ENCODE peak calls at places on chromosomes 5 and 9, in seven cellular contexts. U, L, J, Z, O, G and S are unnamed samples.

GRCh38 chr5:93603711-93604118 is 20.7 kb downstream of the NR2F1 start:
- DNase-seq in U (no peak), L (no peak), J (no peak), Z (no peak), O (no peak), G (no peak), S (no peak)

GRCh38 chr5:95532415-95532814 is 22.4 kb downstream of the SKIC3 start:
- DNase-seq in U (no peak), L (no peak), J (no peak), Z (no peak), O (no peak), G (no peak), S (no peak)

GRCh38 chr9:121206516-121207370 is 5.1 kb upstream of the RAB14 start:
- DNase-seq in U (no peak), L (no peak), J (no peak), Z (no peak), O (no peak), G (no peak), S (peak; percentile 57)

GRCh38 chr5:191949-192690 is 825 bp downstream of the LRRC14B start:
- DNase-seq in U (no peak), L (no peak), J (no peak), Z (no peak), O (no peak), G (no peak), S (no peak)

GRCh38 chr9:93020785-93021670 is 37.5 kb upstream of the SUSD3 start:
- DNase-seq in U (no peak), L (no peak), J (no peak), Z (no peak), O (no peak), G (no peak), S (no peak)

GRCh38 chr5:149760700-149761187 is 30.6 kb downstream of the PPARGC1B start:
- DNase-seq in U (no peak), L (no peak), J (no peak), Z (no peak), O (no peak), G (no peak), S (peak; percentile 91)

GRCh38 chr9:98795970-98796363 is 388 bp downstream of the ANKS6 start:
- DNase-seq in U (no peak), L (no peak), J (no peak), Z (no peak), O (no peak), G (no peak), S (no peak)

GRCh38 chr9:100575006-100575405 is 2.9 kb upstream of the CAVIN4 start:
- DNase-seq in U (no peak), L (no peak), J (no peak), Z (no peak), O (no peak), G (no peak), S (no peak)

GRCh38 chr5:65900746-65901145 is 25.6 kb upstream of the ERBIN start:
- DNase-seq in U (no peak), L (no peak), J (no peak), Z (no peak), O (no peak), G (no peak), S (no peak)

GRCh38 chr9:131614340-131614739 is 69.0 kb downstream of the PRRT1B start:
- DNase-seq in U (no peak), L (no peak), J (no peak), Z (no peak), O (no peak), G (no peak), S (no peak)

GRCh38 chr5:132777209-132778069 is at the start of gene SEPTIN8:
- DNase-seq in U (no peak), L (no peak), J (peak; percentile 87), Z (no peak), O (peak; percentile 90), G (no peak), S (peak; percentile 69)

GRCh38 chr9:131744171-131744714 is 4.4 kb upstream of the RAPGEF1 start:
- DNase-seq in U (no peak), L (no peak), J (no peak), Z (peak; percentile 51), O (no peak), G (no peak), S (no peak)

GRCh38 chr5:110055301-110055700 is 365.6 kb downstream of the MAN2A1 start:
- DNase-seq in U (no peak), L (no peak), J (no peak), Z (no peak), O (no peak), G (no peak), S (no peak)

GRCh38 chr9:93267091-93267541 is 83.2 kb downstream of the WNK2 start:
- DNase-seq in U (no peak), L (no peak), J (no peak), Z (no peak), O (peak; percentile 16), G (no peak), S (no peak)

GRCh38 chr9:122777935-122778671 is 10.6 kb upstream of the OR5C1 start:
- DNase-seq in U (no peak), L (no peak), J (no peak), Z (no peak), O (no peak), G (no peak), S (peak; percentile 52)

DNA sequence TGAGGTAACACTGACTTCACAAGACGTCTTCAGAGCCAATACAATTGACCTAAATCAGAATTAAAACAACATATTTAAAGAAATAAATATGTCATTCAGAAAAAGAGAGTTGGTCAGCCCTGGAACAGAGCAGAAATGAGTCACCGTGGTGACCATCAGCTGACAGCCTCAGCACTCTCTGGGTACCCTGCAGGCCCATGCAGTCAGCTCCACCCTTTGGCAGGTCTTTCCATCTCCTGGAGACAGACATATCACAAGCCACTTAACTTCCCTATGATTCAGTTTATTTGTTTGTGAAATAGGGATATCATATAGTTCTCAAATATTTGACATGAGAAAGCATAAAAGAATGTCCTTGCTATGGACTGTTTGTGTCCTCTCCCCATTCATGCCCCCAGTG is 151.6 kb upstream of the MEF2C start:
- DNase-seq in U (no peak), L (no peak), J (no peak), Z (no peak), O (no peak), G (no peak), S (no peak)
- TF ChIP-seq JUND in U (no peak), L (no peak), J (no peak), Z (no peak), O (no peak), G (no peak), S (no peak)

GRCh38 chr9:36551868-36552267 is 20.8 kb upstream of the MELK start:
- DNase-seq in U (no peak), L (no peak), J (no peak), Z (no peak), O (no peak), G (peak; percentile 59), S (no peak)
- TF ChIP-seq JUND in U (no peak), L (no peak), J (no peak), Z (no peak), O (no peak), G (no peak), S (no peak)

GRCh38 chr5:177302354-177303110 is 987 bp downstream of the RAB24 start:
- DNase-seq in U (no peak), L (no peak), J (peak; percentile 40), Z (no peak), O (peak; percentile 52), G (no peak), S (no peak)
- TF ChIP-seq JUND in U (no peak), L (no peak), J (no peak), Z (no peak), O (no peak), G (no peak), S (no peak)

GRCh38 chr9:95506692-95507455 is 9.9 kb downstream of the PTCH1 start:
- DNase-seq in U (no peak), L (no peak), J (peak; percentile 31), Z (peak; percentile 47), O (peak; percentile 64), G (no peak), S (peak; percentile 63)
- TF ChIP-seq JUND in U (no peak), L (no peak), J (no peak), Z (no peak), O (no peak), G (no peak), S (no peak)

DNA sequence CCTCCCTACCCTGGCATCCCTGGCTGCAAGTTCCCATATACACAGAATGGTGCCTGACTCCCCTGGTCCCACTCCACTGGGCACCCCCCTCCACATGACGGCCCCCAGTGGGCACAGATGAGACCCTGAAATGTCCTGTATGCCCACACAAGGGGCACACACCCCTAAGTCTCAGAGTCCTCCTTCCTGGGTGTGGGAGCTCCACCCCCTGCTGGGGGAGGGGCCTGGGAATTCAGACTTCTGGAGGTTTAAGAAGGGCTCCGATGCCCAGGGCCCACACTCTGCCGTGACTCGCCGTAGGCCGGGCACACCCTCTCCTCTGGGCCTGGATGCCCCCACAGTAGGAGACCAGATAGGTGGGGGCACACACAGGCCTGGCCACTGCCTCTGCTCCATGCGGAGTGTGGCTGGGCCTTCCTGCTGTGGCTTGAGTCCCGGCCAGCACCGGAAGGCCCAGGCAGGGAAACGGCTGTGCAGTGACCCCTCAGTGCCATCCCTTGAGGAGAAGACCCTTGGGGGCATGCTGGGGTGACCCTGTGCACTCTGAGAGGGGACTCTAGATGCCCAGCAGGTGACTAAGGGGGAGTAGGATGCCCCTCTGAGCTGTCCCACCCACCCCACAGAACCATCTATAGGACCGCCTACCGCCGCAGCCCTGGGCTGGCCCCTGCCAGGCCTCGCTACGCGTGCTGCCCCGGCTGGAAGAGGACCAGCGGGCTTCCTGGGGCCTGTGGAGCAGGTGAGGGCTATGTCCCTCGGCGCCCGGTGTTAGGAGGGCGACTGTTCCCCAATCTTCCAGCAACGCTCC is 6.5 kb downstream of the EGFL7 start:
- DNase-seq in U (no peak), L (no peak), J (no peak), Z (no peak), O (no peak), G (no peak), S (no peak)
- TF ChIP-seq JUND in U (no peak), L (no peak), J (no peak), Z (no peak), O (no peak), G (no peak), S (no peak)